ENCODE peak calls at places on chromosomes 11 and 22, in five cellular contexts. I, S, N, M and K are unnamed samples.
A peak's percentile ranks its signal among the peaks of the same experiment; 100 is the strongest.

GRCh38 chr11:125293596-125293995 is 129.0 kb downstream of the PKNOX2 start:
- DNase-seq in S (no peak), M (no peak), I (no peak), N (no peak), K (no peak)

GRCh38 chr11:59216654-59217640 is 4.2 kb upstream of the MPEG1 start:
- DNase-seq in I (peak; percentile 74), M (no peak), S (peak; percentile 46), N (no peak), K (no peak)

GRCh38 chr22:17779286-17780115 is 5.2 kb upstream of the BID start:
- DNase-seq in N (no peak), M (peak; percentile 69), I (no peak), S (no peak), K (no peak)

GRCh38 chr22:48045369-48045768 is 1282.9 kb downstream of the TBC1D22A start:
- DNase-seq in M (peak; percentile 66), N (no peak), S (peak; percentile 48), I (no peak), K (no peak)

GRCh38 chr11:73716153-73717056 is 44.5 kb downstream of the RAB6A start:
- DNase-seq in S (no peak), I (no peak), N (no peak), M (no peak), K (no peak)

GRCh38 chr22:45966320-45966891 is 10.6 kb downstream of the WNT7B start:
- DNase-seq in N (no peak), I (no peak), S (no peak), M (no peak), K (no peak)

GRCh38 chr11:6315811-6316425 is 4.4 kb downstream of the CAVIN3 start:
- DNase-seq in M (peak; percentile 39), I (peak; percentile 65), S (peak; percentile 45), N (peak; percentile 82), K (peak; percentile 87)

GRCh38 chr11:2929511-2929879 is 275 bp upstream of the PHLDA2 start:
- DNase-seq in I (no peak), S (peak; percentile 88), M (no peak), N (peak; percentile 89), K (peak; percentile 82)

GRCh38 chr11:32511926-32512325 is 71.7 kb upstream of the EIF3M start:
- DNase-seq in S (no peak), I (no peak), M (no peak), N (no peak), K (no peak)

GRCh38 chr11:791658-792534 is 2.0 kb upstream of the CEND1 start:
- DNase-seq in I (no peak), N (no peak), S (no peak), M (no peak), K (no peak)

GRCh38 chr11:75013051-75013450 is 24.3 kb downstream of the NEU3 start:
- DNase-seq in N (no peak), S (no peak), M (no peak), I (no peak), K (no peak)

GRCh38 chr11:130769782-130770565 is 146.3 kb downstream of the SNX19 start:
- DNase-seq in M (no peak), S (no peak), N (no peak), I (no peak), K (no peak)

GRCh38 chr11:116707250-116707649 is 65.5 kb downstream of the BUD13 start:
- DNase-seq in M (no peak), N (no peak), S (peak; percentile 75), I (no peak), K (no peak)

GRCh38 chr11:3058753-3059664 is 1.8 kb upstream of the CARS1 start:
- DNase-seq in S (no peak), N (no peak), I (no peak), M (no peak), K (peak; percentile 78)

GRCh38 chr11:12058425-12059115 is 50.1 kb upstream of the DKK3 start:
- DNase-seq in N (no peak), I (no peak), S (no peak), M (no peak), K (no peak)

GRCh38 chr11:130592056-130592455 is 143.6 kb downstream of the ADAMTS15 start:
- DNase-seq in S (no peak), M (no peak), N (no peak), I (no peak), K (no peak)

GRCh38 chr11:68313574-68314202 is 1.3 kb downstream of the LRP5 start:
- DNase-seq in I (no peak), N (no peak), M (no peak), S (no peak), K (no peak)

GRCh38 chr22:44289429-44290171 is 23.2 kb downstream of the SHISAL1 start:
- DNase-seq in N (no peak), S (no peak), M (no peak), I (peak; percentile 59), K (no peak)

GRCh38 chr11:124536520-124536919 is 6.9 kb downstream of the OR8B12 start:
- DNase-seq in I (no peak), N (no peak), S (peak; percentile 11), M (no peak), K (no peak)

GRCh38 chr11:70603064-70603755 is 204.9 kb downstream of the CTTN start:
- DNase-seq in N (no peak), I (no peak), S (no peak), M (no peak), K (no peak)

GRCh38 chr11:107505667-107506066 is 48.0 kb upstream of the CWF19L2 start:
- DNase-seq in I (no peak), N (no peak), M (no peak), S (no peak), K (no peak)

GRCh38 chr22:39266398-39267030 is 21.7 kb upstream of the PDGFB start:
- DNase-seq in S (no peak), M (peak; percentile 71), I (no peak), N (no peak), K (no peak)

GRCh38 chr22:23033116-23033905 is 37.0 kb upstream of the GNAZ start:
- DNase-seq in I (no peak), N (no peak), M (no peak), S (no peak), K (no peak)

GRCh38 chr22:24189249-24190158 is 8.2 kb downstream of the SUSD2 start:
- DNase-seq in N (peak; percentile 84), M (peak; percentile 92), S (peak; percentile 73), I (peak; percentile 75), K (peak; percentile 79)

GRCh38 chr11:76602431-76602861 is 68.1 kb downstream of the LRRC32 start:
- DNase-seq in N (no peak), I (peak; percentile 58), S (peak; percentile 82), M (no peak), K (no peak)

GRCh38 chr11:122293298-122294023 is 177.4 kb upstream of the BLID start:
- DNase-seq in N (no peak), M (no peak), I (no peak), S (no peak), K (no peak)

GRCh38 chr22:40805239-40805638 is 13.9 kb downstream of the SLC25A17 start:
- DNase-seq in S (no peak), M (no peak), I (no peak), N (no peak), K (no peak)

GRCh38 chr22:42974223-42974622 is 40.7 kb downstream of the PACSIN2 start:
- DNase-seq in M (no peak), S (no peak), N (no peak), I (no peak), K (no peak)

GRCh38 chr22:32531228-32531627 is 56.6 kb downstream of the FBXO7 start:
- DNase-seq in N (no peak), I (peak; percentile 51), M (no peak), S (no peak), K (no peak)

GRCh38 chr11:56705784-56706396 is 7.0 kb downstream of the OR9G1 start:
- DNase-seq in S (no peak), I (no peak), M (no peak), N (no peak), K (no peak)

GRCh38 chr22:30539368-30539767 is 7.2 kb downstream of the SEC14L6 start:
- DNase-seq in I (no peak), M (no peak), N (no peak), S (no peak), K (no peak)

GRCh38 chr11:67230406-67230805 is 35.9 kb upstream of the GRK2 start:
- DNase-seq in M (no peak), S (no peak), I (no peak), N (no peak), K (no peak)

GRCh38 chr11:134792044-134792443 is 380.0 kb upstream of the B3GAT1 start:
- DNase-seq in N (no peak), S (no peak), M (no peak), I (no peak), K (no peak)

GRCh38 chr22:45548991-45549736 is 46.5 kb downstream of the FBLN1 start:
- DNase-seq in N (peak; percentile 90), I (peak; percentile 88), M (no peak), S (peak; percentile 54), K (peak; percentile 77)

GRCh38 chr11:19080579-19080993 is 20.1 kb upstream of the MRGPRX2 start:
- DNase-seq in S (no peak), N (no peak), M (no peak), I (no peak), K (no peak)

GRCh38 chr22:50300620-50301257 is 6.7 kb downstream of the PLXNB2 start:
- DNase-seq in M (no peak), N (no peak), S (no peak), I (no peak), K (no peak)
- TF ChIP-seq POLR2A in M (no peak), N (no peak), S (no peak), I (no peak), K (no peak)

GRCh38 chr22:21001601-21002325 is at the start of gene THAP7:
- DNase-seq in S (peak; percentile 97), M (peak; percentile 96), I (peak; percentile 96), N (peak; percentile 84), K (peak; percentile 73)
- TF ChIP-seq POLR2A in S (peak; percentile 94), M (peak; percentile 75), I (peak; percentile 84), N (peak; percentile 66), K (peak; percentile 70)

GRCh38 chr11:48019597-48019996 is 39.2 kb downstream of the PTPRJ start:
- DNase-seq in S (no peak), I (no peak), N (no peak), M (no peak), K (no peak)
- TF ChIP-seq POLR2A in S (no peak), I (no peak), N (no peak), M (no peak), K (no peak)

DNA sequence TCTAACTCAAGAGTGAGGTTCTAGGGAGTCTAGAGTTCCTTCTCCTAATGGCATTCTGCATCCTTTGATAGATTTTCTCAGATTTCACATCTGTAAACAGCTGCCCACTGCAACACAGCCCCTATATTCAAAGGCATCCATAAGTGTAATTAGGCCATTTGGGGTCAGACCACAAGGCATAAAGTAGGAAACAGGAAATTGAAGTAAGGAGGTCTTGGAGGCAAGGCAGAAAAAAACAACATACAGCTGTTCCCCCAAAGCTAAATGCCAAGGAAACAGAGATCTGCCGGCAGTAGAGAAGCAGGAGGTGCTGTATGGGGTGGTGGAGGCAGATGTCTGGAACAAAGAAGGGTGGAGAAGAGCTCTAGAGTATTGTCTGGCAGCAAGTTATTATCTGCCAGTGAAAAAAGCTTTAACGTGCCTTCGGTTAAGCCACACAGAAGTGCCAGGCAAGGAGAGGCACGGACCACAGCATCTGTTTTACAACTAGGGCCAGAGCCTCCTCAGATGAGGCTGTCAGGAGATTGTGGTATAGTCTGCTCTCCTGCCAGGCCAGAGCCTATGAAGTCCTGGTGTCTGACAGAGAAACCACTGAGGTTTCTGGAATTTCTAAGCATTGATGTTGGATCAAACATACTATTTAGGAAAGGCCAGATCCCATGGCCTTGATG is 100.2 kb upstream of the CHRM4 start:
- DNase-seq in N (no peak), M (no peak), S (no peak), I (no peak), K (no peak)
- TF ChIP-seq POLR2A in N (no peak), M (no peak), S (no peak), I (no peak), K (no peak)